ENCODE peak calls at places on chromosomes 4 and X, in eight cellular contexts. A, Q, D, M, P, K, J and S are unnamed samples.

GRCh38 chrX:2710496-2710895 is 19.4 kb downstream of the CD99 start:
- DNase-seq in K (no peak), J (peak; percentile 55), A (no peak), D (no peak), P (peak; percentile 63), Q (peak; percentile 6), M (no peak), S (no peak)

GRCh38 chr4:159010563-159011260 is 92.2 kb upstream of the RAPGEF2 start:
- DNase-seq in Q (peak; percentile 92), M (peak; percentile 91), A (no peak), J (no peak), P (no peak), D (peak; percentile 63), K (peak; percentile 60), S (no peak)

GRCh38 chr4:1291091-1291490 is 1.4 kb downstream of the MAEA start:
- DNase-seq in Q (no peak), P (no peak), D (peak; percentile 17), J (no peak), A (no peak), K (no peak), M (no peak), S (no peak)

GRCh38 chr4:105061136-105061696 is 85.5 kb upstream of the TET2 start:
- DNase-seq in A (no peak), M (no peak), K (no peak), J (no peak), P (no peak), Q (no peak), D (no peak), S (peak; percentile 1)

GRCh38 chrX:19686876-19687275 is 171.6 kb upstream of the MAP3K15 start:
- DNase-seq in P (no peak), D (no peak), J (no peak), A (no peak), M (no peak), Q (no peak), K (no peak), S (no peak)

GRCh38 chrX:148682206-148682605 is 181.8 kb downstream of the AFF2 start:
- DNase-seq in J (no peak), K (no peak), A (no peak), D (no peak), Q (no peak), P (no peak), M (no peak), S (no peak)

GRCh38 chr4:94995684-94996394 is 238.1 kb downstream of the BMPR1B start:
- DNase-seq in Q (no peak), P (no peak), A (no peak), J (no peak), M (peak; percentile 26), K (no peak), D (no peak), S (no peak)

GRCh38 chr4:38759077-38759789 is 23.6 kb downstream of the TLR10 start:
- DNase-seq in M (peak; percentile 74), Q (peak; percentile 81), K (no peak), P (peak; percentile 77), D (peak; percentile 63), A (no peak), J (peak; percentile 32), S (no peak)

GRCh38 chrX:9467181-9467580 is 2.3 kb downstream of the TBL1X start:
- DNase-seq in K (no peak), D (no peak), P (no peak), M (peak; percentile 8), A (no peak), Q (no peak), J (no peak), S (no peak)
- H3K4me3 ChIP-seq in K (no peak overlapping the region), D (peak overlapping the region; percentile 99), P (peak overlapping the region; percentile 2), M (peak overlapping the region; percentile 67), A (peak overlapping the region; percentile 80), Q (peak overlapping the region; percentile 10), J (no peak overlapping the region), S (no peak overlapping the region)

GRCh38 chr4:80036949-80037348 is 36.1 kb downstream of the ANTXR2 start:
- DNase-seq in D (no peak), K (no peak), A (no peak), J (no peak), P (peak; percentile 47), Q (no peak), M (peak; percentile 84), S (no peak)
- H3K27ac ChIP-seq in D (no peak overlapping the region), K (no peak overlapping the region), A (peak overlapping the region; percentile 9), J (peak overlapping the region; percentile 50), P (peak overlapping the region; percentile 44), Q (peak overlapping the region; percentile 90), M (peak overlapping the region; percentile 48), S (peak overlapping the region; percentile 68)

DNA sequence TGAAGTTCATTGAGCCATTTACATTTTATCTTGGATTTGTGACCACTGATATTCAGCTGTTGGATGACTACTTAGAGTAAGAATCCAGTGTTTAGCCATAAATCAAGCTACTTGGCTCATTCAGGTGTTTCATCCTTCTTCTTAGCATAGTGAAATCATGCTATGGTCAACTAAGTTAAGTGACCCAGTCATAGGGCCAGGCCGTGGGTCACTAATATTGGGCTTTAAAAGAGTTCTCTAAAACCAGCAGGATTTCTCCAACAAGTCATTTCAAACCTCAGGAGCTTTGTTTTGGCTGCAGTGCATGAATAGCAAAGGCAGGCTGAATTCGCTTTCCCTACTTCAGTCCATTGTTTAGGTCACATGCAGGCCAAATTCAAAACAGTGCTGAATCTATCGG is 181.0 kb downstream of the MAML3 start:
- DNase-seq in K (no peak), P (no peak), A (no peak), J (no peak), Q (no peak), D (no peak), M (no peak), S (no peak)
- H3K4me3 ChIP-seq in K (no peak overlapping the region), P (no peak overlapping the region), A (no peak overlapping the region), J (no peak overlapping the region), Q (no peak overlapping the region), D (no peak overlapping the region), M (no peak overlapping the region), S (no peak overlapping the region)

GRCh38 chr4:52874948-52875347 is 12.8 kb downstream of the RASL11B start:
- DNase-seq in J (no peak), K (no peak), A (no peak), M (no peak), P (no peak), D (no peak), Q (no peak), S (no peak)

GRCh38 chr4:52877006-52877405 is 14.9 kb downstream of the RASL11B start:
- DNase-seq in P (no peak), J (no peak), Q (no peak), M (no peak), K (no peak), D (no peak), A (no peak), S (no peak)

GRCh38 chr4:52876063-52876462 is 13.9 kb downstream of the RASL11B start:
- DNase-seq in M (no peak), P (no peak), K (no peak), Q (no peak), A (no peak), D (no peak), J (no peak), S (no peak)

GRCh38 chr4:52873191-52873590 is 11.1 kb downstream of the RASL11B start:
- DNase-seq in A (no peak), K (no peak), P (no peak), J (no peak), M (no peak), D (no peak), Q (no peak), S (no peak)

GRCh38 chr4:52873861-52874343 is 11.8 kb downstream of the RASL11B start:
- DNase-seq in P (no peak), Q (no peak), A (no peak), J (no peak), D (no peak), M (no peak), K (no peak), S (no peak)
- H3K27ac ChIP-seq in P (no peak overlapping the region), Q (no peak overlapping the region), A (no peak overlapping the region), J (no peak overlapping the region), D (no peak overlapping the region), M (no peak overlapping the region), K (no peak overlapping the region), S (no peak overlapping the region)

GRCh38 chrX:73851014-73852009 is 288.3 kb downstream of the CHIC1 start:
- DNase-seq in J (no peak), D (peak; percentile 93), K (peak; percentile 69), M (no peak), P (peak; percentile 94), A (no peak), Q (peak; percentile 96), S (peak; percentile 61)
- H3K4me3 ChIP-seq in J (no peak overlapping the region), D (peak overlapping the region; percentile 93), K (peak overlapping the region; percentile 38), M (no peak overlapping the region), P (peak overlapping the region; percentile 76), A (no peak overlapping the region), Q (no peak overlapping the region), S (peak overlapping the region; percentile 70)

GRCh38 chr4:56803473-56803872 is 18.0 kb downstream of the SPINK2 start:
- DNase-seq in K (no peak), Q (no peak), A (no peak), P (peak; percentile 31), J (no peak), M (no peak), D (no peak), S (no peak)

GRCh38 chr4:56804551-56804950 is 16.9 kb downstream of the SPINK2 start:
- DNase-seq in M (no peak), Q (no peak), K (no peak), D (no peak), P (peak; percentile 74), A (no peak), J (no peak), S (no peak)

GRCh38 chr4:56799291-56799823 is 22.1 kb downstream of the SPINK2 start:
- DNase-seq in M (no peak), Q (no peak), P (no peak), A (no peak), D (no peak), J (no peak), K (no peak), S (no peak)

DNA sequence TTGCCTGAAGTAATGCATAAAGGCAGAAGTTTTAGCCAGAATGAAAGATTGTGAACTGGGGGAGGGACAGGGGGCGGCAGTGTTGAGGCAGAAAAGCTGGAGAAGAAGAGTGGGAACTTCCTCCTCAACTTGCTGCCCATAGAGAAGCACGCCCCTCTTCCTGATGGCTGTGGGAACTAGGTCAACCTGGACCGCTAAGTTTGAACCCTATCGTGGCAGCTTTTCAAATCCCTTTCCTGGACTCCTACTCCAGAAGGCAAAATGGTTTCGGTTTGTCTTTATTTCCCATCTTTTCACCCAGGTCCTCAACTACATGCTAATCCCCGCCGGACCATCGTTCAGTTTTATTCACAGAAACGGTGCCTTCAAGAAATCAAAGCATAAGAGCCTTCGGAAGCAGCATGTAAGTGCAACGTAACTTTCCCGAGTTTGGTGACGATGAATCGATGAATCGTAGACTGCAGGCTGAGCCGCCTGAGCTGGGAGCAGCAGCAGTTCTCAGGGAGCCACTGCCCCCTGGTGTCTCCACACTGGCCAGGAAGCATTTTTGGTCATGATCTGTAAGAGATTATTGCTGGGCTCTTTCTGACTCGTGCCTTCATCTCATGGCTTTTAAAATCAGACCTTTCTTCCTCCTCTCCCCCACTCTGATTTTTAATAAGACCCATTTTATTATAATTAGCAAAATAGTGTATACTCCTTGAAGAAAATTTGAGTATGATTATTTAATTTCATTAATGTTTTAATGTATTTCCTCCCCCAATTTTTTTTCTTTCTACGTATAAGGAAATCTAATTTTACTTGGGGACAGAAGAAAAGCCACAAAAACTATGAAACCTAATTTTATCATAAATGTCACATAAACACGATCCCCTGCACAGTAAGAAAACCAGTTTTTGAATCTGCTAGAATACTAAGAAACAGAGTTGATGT is 21.4 kb downstream of the SPINK2 start:
- DNase-seq in P (peak; percentile 87), M (peak; percentile 89), A (peak; percentile 47), J (peak; percentile 67), Q (peak; percentile 93), D (peak; percentile 88), K (peak; percentile 77), S (peak; percentile 19)
- H3K27ac ChIP-seq in P (peak overlapping the region; percentile 50), M (peak overlapping the region; percentile 48), A (peak overlapping the region; percentile 41), J (peak overlapping the region; percentile 72), Q (peak overlapping the region; percentile 76), D (no peak overlapping the region), K (no peak overlapping the region), S (peak overlapping the region; percentile 80)

GRCh38 chrX:45722471-45722870 is 521.8 kb upstream of the DIPK2B start:
- DNase-seq in J (no peak), P (no peak), M (no peak), K (no peak), A (no peak), Q (no peak), D (no peak), S (no peak)
- H3K4me3 ChIP-seq in J (no peak overlapping the region), P (no peak overlapping the region), M (no peak overlapping the region), K (no peak overlapping the region), A (no peak overlapping the region), Q (no peak overlapping the region), D (no peak overlapping the region), S (no peak overlapping the region)